ENCODE peak calls at places on chromosomes 3 and 15, in four cellular contexts. One of them, this sample, is unnamed. For H3K36me3, the result is how much of the 10 kb centered on the place peaks cover.

GRCh38 chr3:185979721-185980121 is 41.9 kb upstream of the TRA2B start:
- DNase-seq in cardiac muscle cell: no peak
- DNase-seq in pancreas: no peak
- DNase-seq in aorta: no peak
- DNase-seq in this sample: no peak

GRCh38 chr3:157832588-157832987 is 273.6 kb downstream of the SHOX2 start:
- DNase-seq in pancreas: no peak
- DNase-seq in aorta: no peak
- DNase-seq in cardiac muscle cell: no peak
- DNase-seq in this sample: no peak

GRCh38 chr15:45647828-45648227 is 13.0 kb downstream of the SQOR start:
- DNase-seq in aorta: no peak
- DNase-seq in cardiac muscle cell: no peak
- DNase-seq in pancreas: no peak
- DNase-seq in this sample: no peak

GRCh38 chr15:82933576-82933975 is 18.9 kb downstream of the HOMER2 start:
- DNase-seq in aorta: no peak
- DNase-seq in pancreas: no peak
- DNase-seq in cardiac muscle cell: no peak
- DNase-seq in this sample: no peak

GRCh38 chr3:158430968-158431367 is 140.0 kb upstream of the MLF1 start:
- DNase-seq in cardiac muscle cell: no peak
- DNase-seq in pancreas: no peak
- DNase-seq in aorta: no peak
- DNase-seq in this sample: no peak

GRCh38 chr3:76083992-76084391 is 298.6 kb upstream of the ZNF717 start:
- DNase-seq in aorta: no peak
- DNase-seq in pancreas: no peak
- DNase-seq in cardiac muscle cell: no peak
- DNase-seq in this sample: no peak

GRCh38 chr3:36496734-36497133 is 116.4 kb downstream of the STAC start:
- DNase-seq in pancreas: no peak
- DNase-seq in aorta: no peak
- DNase-seq in cardiac muscle cell: no peak
- DNase-seq in this sample: no peak

GRCh38 chr3:87196879-87197278 is 30.2 kb upstream of the CHMP2B start:
- DNase-seq in cardiac muscle cell: no peak
- DNase-seq in pancreas: no peak
- DNase-seq in aorta: no peak
- DNase-seq in this sample: no peak

GRCh38 chr3:27046346-27046745 is 322.8 kb downstream of the NEK10 start:
- DNase-seq in aorta: no peak
- DNase-seq in cardiac muscle cell: no peak
- DNase-seq in pancreas: no peak
- DNase-seq in this sample: no peak

GRCh38 chr3:38003371-38003816 is 12.8 kb downstream of the VILL start:
- DNase-seq in cardiac muscle cell: peak
- DNase-seq in pancreas: no peak
- DNase-seq in aorta: peak
- DNase-seq in this sample: no peak

GRCh38 chr3:190003730-190004129 is 117.0 kb downstream of the P3H2 start:
- DNase-seq in cardiac muscle cell: no peak
- DNase-seq in aorta: no peak
- DNase-seq in pancreas: no peak
- DNase-seq in this sample: no peak

GRCh38 chr15:52144656-52145055 is 32.1 kb upstream of the BCL2L10 start:
- DNase-seq in pancreas: no peak
- DNase-seq in cardiac muscle cell: no peak
- DNase-seq in aorta: no peak
- DNase-seq in this sample: no peak

GRCh38 chr15:69983696-69984265 is 113.9 kb downstream of the TLE3 start:
- DNase-seq in pancreas: no peak
- DNase-seq in cardiac muscle cell: no peak
- DNase-seq in aorta: no peak
- DNase-seq in this sample: no peak

GRCh38 chr15:95557226-95558046 is 773.1 kb upstream of the NR2F2 start:
- DNase-seq in aorta: no peak
- DNase-seq in cardiac muscle cell: no peak
- DNase-seq in pancreas: no peak
- DNase-seq in this sample: no peak

GRCh38 chr3:171372694-171373093 is 87.5 kb downstream of the TNIK start:
- DNase-seq in cardiac muscle cell: no peak
- DNase-seq in aorta: no peak
- DNase-seq in pancreas: no peak
- DNase-seq in this sample: no peak

GRCh38 chr15:98647026-98647773 is 1.1 kb upstream of the IGF1R start:
- DNase-seq in pancreas: peak
- DNase-seq in cardiac muscle cell: peak
- DNase-seq in aorta: peak
- DNase-seq in this sample: no peak

GRCh38 chr15:67130673-67131601 is 65.5 kb downstream of the SMAD3 start:
- DNase-seq in aorta: no peak
- DNase-seq in pancreas: no peak
- DNase-seq in cardiac muscle cell: no peak
- DNase-seq in this sample: no peak

GRCh38 chr3:107911337-107912000 is 179.4 kb downstream of the CD47 start:
- DNase-seq in cardiac muscle cell: peak
- DNase-seq in aorta: no peak
- DNase-seq in pancreas: no peak
- DNase-seq in this sample: no peak

GRCh38 chr3:148221303-148221702 is 476.4 kb upstream of the AGTR1 start:
- DNase-seq in cardiac muscle cell: no peak
- DNase-seq in aorta: no peak
- DNase-seq in pancreas: no peak
- DNase-seq in this sample: no peak

GRCh38 chr3:39334205-39334604 is 4.7 kb downstream of the CCR8 start:
- DNase-seq in aorta: no peak
- DNase-seq in pancreas: no peak
- DNase-seq in cardiac muscle cell: no peak
- DNase-seq in this sample: no peak

GRCh38 chr3:87298111-87298718 is 21.8 kb upstream of the POU1F1 start:
- DNase-seq in pancreas: no peak
- DNase-seq in aorta: no peak
- DNase-seq in cardiac muscle cell: peak
- DNase-seq in this sample: no peak

GRCh38 chr3:67901681-67902080 is 247.3 kb upstream of the SUCLG2 start:
- DNase-seq in pancreas: no peak
- DNase-seq in aorta: no peak
- DNase-seq in cardiac muscle cell: no peak
- DNase-seq in this sample: no peak

GRCh38 chr3:195068481-195069080 is 202.4 kb downstream of the XXYLT1 start:
- DNase-seq in pancreas: no peak
- DNase-seq in aorta: peak
- DNase-seq in cardiac muscle cell: no peak
- DNase-seq in this sample: no peak

GRCh38 chr3:28042707-28043106 is 198.7 kb upstream of the CMC1 start:
- DNase-seq in pancreas: no peak
- DNase-seq in aorta: no peak
- DNase-seq in cardiac muscle cell: no peak
- DNase-seq in this sample: no peak

GRCh38 chr3:156311930-156312329 is 191.6 kb downstream of the KCNAB1 start:
- DNase-seq in cardiac muscle cell: no peak
- DNase-seq in pancreas: no peak
- DNase-seq in aorta: no peak
- DNase-seq in this sample: no peak

GRCh38 chr3:9932843-9933560 is 632 bp upstream of the CRELD1 start:
- DNase-seq in cardiac muscle cell: peak
- DNase-seq in aorta: peak
- DNase-seq in pancreas: peak
- DNase-seq in this sample: peak

GRCh38 chr15:90609254-90610185 is 79.8 kb downstream of the CRTC3 start:
- DNase-seq in pancreas: no peak
- DNase-seq in cardiac muscle cell: no peak
- DNase-seq in aorta: no peak
- DNase-seq in this sample: no peak
- H3K36me3 ChIP-seq in pancreas: under half
- H3K36me3 ChIP-seq in cardiac muscle cell: under half
- H3K36me3 ChIP-seq in aorta: under half
- H3K36me3 ChIP-seq in this sample: under half

DNA sequence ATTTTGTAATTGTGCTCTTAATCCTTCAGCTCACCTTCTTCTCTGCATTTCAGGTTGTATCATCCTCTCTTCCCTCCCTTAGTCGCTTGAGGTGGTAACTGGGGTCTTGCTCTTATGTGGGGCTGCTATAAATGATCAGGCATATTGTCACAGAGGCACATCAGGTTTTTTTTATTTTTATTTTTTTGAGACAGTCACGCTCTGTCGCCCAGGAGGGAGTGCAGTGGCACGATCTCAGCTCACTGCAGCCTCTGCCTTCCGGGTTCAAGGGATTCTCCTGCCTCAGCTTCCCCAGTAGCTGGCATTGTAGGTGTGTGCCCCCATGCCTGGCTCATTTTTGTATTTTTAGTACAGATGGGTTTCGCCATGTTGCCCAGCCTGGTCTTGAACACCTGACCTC is 9.9 kb downstream of the CDV3 start:
- DNase-seq in pancreas: no peak
- DNase-seq in aorta: no peak
- DNase-seq in cardiac muscle cell: no peak
- DNase-seq in this sample: no peak
- H3K36me3 ChIP-seq in pancreas: under half
- H3K36me3 ChIP-seq in aorta: under half
- H3K36me3 ChIP-seq in cardiac muscle cell: half or more
- H3K36me3 ChIP-seq in this sample: under half

DNA sequence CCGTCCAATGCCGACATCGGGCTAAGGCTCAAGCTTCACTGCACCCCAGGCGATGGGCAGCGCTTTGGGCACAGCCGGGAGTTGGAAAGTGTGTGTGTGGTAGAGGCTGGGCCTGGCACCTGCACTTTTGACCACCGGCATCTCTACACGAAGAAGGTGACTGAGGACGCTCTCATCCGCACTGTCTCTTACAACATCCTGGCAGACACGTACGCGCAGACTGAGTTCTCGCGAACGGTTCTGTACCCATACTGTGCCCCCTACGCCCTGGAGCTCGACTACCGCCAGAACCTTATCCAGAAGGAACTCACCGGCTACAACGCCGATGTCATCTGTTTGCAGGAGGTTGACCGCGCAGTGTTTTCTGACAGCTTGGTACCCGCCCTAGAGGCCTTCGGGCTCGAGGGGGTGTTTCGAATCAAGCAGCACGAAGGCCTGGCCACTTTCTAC is 1.0 kb downstream of the PDE12 start:
- DNase-seq in cardiac muscle cell: peak
- DNase-seq in pancreas: no peak
- DNase-seq in aorta: no peak
- DNase-seq in this sample: no peak
- H3K36me3 ChIP-seq in cardiac muscle cell: under half
- H3K36me3 ChIP-seq in pancreas: under half
- H3K36me3 ChIP-seq in aorta: under half
- H3K36me3 ChIP-seq in this sample: under half

GRCh38 chr3:56611364-56611763 is 54.4 kb downstream of the CCDC66 start:
- DNase-seq in cardiac muscle cell: no peak
- DNase-seq in aorta: no peak
- DNase-seq in pancreas: no peak
- DNase-seq in this sample: no peak
- H3K36me3 ChIP-seq in cardiac muscle cell: under half
- H3K36me3 ChIP-seq in aorta: under half
- H3K36me3 ChIP-seq in pancreas: under half
- H3K36me3 ChIP-seq in this sample: under half

GRCh38 chr15:29106116-29106515 is 163.5 kb downstream of the NSMCE3 start:
- DNase-seq in aorta: peak
- DNase-seq in pancreas: no peak
- DNase-seq in cardiac muscle cell: no peak
- DNase-seq in this sample: no peak
- H3K36me3 ChIP-seq in aorta: under half
- H3K36me3 ChIP-seq in pancreas: under half
- H3K36me3 ChIP-seq in cardiac muscle cell: under half
- H3K36me3 ChIP-seq in this sample: under half

DNA sequence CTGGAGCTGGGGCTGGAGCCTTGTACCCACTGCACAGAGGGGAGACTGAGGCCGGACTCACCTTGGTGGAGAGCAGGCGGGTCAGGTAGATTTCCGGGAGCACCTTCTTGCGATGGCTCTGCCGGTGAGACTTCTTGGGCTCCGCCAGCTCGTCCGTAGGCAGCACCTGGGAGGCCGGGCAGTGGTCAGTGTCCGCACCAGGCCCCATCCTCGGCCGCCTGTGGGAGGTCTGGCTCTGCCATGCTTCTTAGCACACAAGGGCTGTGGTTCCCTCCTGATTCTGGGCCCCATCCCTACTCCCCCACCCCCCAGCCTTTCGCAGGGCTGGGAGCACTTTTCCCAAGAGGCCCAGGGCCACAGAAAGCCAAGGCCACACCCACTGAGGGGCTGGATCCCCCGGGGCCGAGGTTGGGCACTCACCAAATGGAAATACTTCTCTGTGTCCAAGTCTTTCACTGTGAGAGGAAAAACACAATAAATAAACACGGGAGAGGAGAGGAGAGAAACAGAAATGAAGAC is 17.4 kb downstream of the H1-8 start:
- DNase-seq in pancreas: no peak
- DNase-seq in aorta: peak
- DNase-seq in cardiac muscle cell: no peak
- DNase-seq in this sample: no peak
- H3K36me3 ChIP-seq in pancreas: under half
- H3K36me3 ChIP-seq in aorta: under half
- H3K36me3 ChIP-seq in cardiac muscle cell: under half
- H3K36me3 ChIP-seq in this sample: under half

DNA sequence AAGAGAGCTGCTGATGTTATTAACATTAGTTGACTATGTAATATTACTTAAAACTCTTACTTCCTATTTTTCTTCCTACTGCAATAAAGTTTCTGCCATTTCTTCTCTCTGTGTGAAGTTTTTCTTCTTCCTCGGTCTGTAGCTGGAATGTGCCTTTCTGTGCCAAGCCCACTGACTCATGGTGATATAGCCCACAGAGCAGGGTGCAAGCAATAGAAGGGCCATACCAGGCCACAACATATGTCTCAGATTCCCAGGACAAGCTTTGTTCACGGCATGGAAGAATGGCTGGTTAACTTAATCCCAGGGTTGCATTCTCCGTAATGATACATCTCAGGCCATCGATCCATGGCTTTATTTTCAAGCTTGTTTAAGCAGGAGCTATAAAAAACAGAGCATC is 815.3 kb downstream of the TUSC7 start:
- DNase-seq in aorta: no peak
- DNase-seq in cardiac muscle cell: no peak
- DNase-seq in pancreas: no peak
- DNase-seq in this sample: no peak
- H3K36me3 ChIP-seq in aorta: under half
- H3K36me3 ChIP-seq in cardiac muscle cell: under half
- H3K36me3 ChIP-seq in pancreas: under half
- H3K36me3 ChIP-seq in this sample: under half